ENCODE peak calls at places on chromosomes 4 and X, in nine cellular contexts. M, O, A, X, Y, G, J, C and F are unnamed samples.

GRCh38 chr4:102438873-102439614 is 62.1 kb upstream of the NFKB1 start:
- DNase-seq in M (no peak), O (no peak), A (no peak), X (peak; percentile 99), Y (no peak), G (no peak), J (no peak), C (no peak), F (no peak)

GRCh38 chrX:41076742-41077141 is 8.5 kb upstream of the USP9X start:
- DNase-seq in M (no peak), O (no peak), A (no peak), X (no peak), Y (no peak), G (no peak), J (no peak), C (no peak), F (no peak)

GRCh38 chr4:145898926-145899531 is 39.6 kb downstream of the ZNF827 start:
- DNase-seq in M (no peak), O (no peak), A (no peak), X (no peak), Y (no peak), G (no peak), J (no peak), C (no peak), F (no peak)

GRCh38 chr4:90095000-90095399 is 32.2 kb upstream of the CCSER1 start:
- DNase-seq in M (no peak), O (no peak), A (no peak), X (no peak), Y (no peak), G (no peak), J (no peak), C (no peak), F (no peak)

GRCh38 chrX:69616520-69617203 is 749 bp downstream of the EDA start:
- DNase-seq in M (no peak), O (peak; percentile 11), A (peak; percentile 1), X (peak; percentile 10), Y (no peak), G (no peak), J (peak; percentile 29), C (no peak), F (no peak)

GRCh38 chr4:106809083-106809482 is 227.0 kb downstream of the DKK2 start:
- DNase-seq in M (no peak), O (no peak), A (no peak), X (peak; percentile 75), Y (no peak), G (no peak), J (no peak), C (no peak), F (no peak)

GRCh38 chr4:88779431-88779830 is 81.8 kb upstream of the NAP1L5 start:
- DNase-seq in M (no peak), O (no peak), A (no peak), X (peak; percentile 47), Y (no peak), G (no peak), J (no peak), C (no peak), F (no peak)

GRCh38 chr4:108527729-108528128 is 92.6 kb upstream of the RPL34 start:
- DNase-seq in M (no peak), O (no peak), A (no peak), X (no peak), Y (no peak), G (no peak), J (no peak), C (no peak), F (no peak)

GRCh38 chr4:159267023-159267939 is 164.4 kb downstream of the RAPGEF2 start:
- DNase-seq in M (no peak), O (no peak), A (no peak), X (peak; percentile 46), Y (no peak), G (no peak), J (no peak), C (no peak), F (no peak)

GRCh38 chr4:896216-896615 is 35.9 kb downstream of the GAK start:
- DNase-seq in M (no peak), O (no peak), A (no peak), X (no peak), Y (no peak), G (no peak), J (no peak), C (no peak), F (no peak)
- TF ChIP-seq CTCF in M (no peak), O (no peak), A (no peak), X (no peak), Y (no peak), G (no peak), J (no peak), C (peak; percentile 43), F (no peak)

DNA sequence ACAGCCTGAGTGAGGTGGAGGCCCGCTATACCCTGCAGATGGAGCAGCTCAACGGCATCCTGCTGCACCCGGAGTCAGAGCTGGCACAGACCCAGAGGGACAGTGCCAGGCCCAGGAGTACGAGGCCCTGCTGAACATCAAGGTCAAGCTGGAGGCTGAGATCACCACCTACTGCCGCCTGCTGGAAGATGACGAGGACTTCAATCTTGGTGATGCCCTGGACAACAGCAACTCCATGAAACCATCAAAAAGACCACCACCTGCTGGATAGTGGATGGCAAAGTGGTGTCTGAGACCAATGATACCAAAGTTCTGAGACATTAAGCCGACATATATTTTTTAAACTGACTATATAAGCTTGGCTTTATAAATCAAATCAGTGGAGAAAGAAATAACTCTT is 73.3 kb upstream of the HHIP start:
- DNase-seq in M (no peak), O (no peak), A (no peak), X (no peak), Y (no peak), G (no peak), J (no peak), C (no peak), F (no peak)
- TF ChIP-seq CTCF in M (no peak), O (no peak), A (peak; percentile 48), X (no peak), Y (peak; percentile 16), G (no peak), J (no peak), C (peak; percentile 31), F (no peak)

DNA sequence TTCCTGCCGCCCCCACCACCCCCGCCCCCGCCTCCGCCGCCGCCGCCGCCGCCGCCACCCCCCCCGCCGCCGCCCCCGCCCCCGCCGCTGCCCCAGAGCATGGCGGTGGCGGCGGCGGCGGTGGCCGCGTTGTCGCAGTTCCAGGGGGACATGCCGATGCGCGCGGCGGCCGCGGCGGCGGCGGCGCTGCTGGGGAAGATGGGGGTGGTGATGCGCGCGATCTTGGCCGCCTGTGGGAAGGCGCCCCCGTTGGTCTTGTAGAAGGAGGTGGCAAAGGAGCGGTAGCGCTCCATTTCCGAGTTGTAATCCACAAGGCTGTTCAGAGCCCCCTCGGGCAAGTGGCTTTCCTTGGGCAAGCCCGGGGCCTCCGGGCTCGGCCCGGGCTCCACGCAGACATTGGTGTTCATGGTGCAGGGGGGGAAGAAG is 3.3 kb downstream of the CXXC4 start:
- DNase-seq in M (no peak), O (peak; percentile 69), A (peak; percentile 88), X (peak; percentile 16), Y (peak; percentile 61), G (peak; percentile 54), J (peak; percentile 27), C (no peak), F (peak; percentile 51)
- TF ChIP-seq CTCF in M (no peak), O (no peak), A (peak; percentile 30), X (no peak), Y (no peak), G (no peak), J (no peak), C (no peak), F (no peak)

GRCh38 chr4:80592950-80593349 is 257.4 kb downstream of the CFAP299 start:
- DNase-seq in M (no peak), O (no peak), A (no peak), X (no peak), Y (peak; percentile 6), G (no peak), J (no peak), C (peak; percentile 40), F (peak; percentile 11)
- TF ChIP-seq CTCF in M (peak; percentile 17), O (peak; percentile 31), A (peak; percentile 40), X (no peak), Y (no peak), G (no peak), J (no peak), C (peak; percentile 68), F (no peak)

DNA sequence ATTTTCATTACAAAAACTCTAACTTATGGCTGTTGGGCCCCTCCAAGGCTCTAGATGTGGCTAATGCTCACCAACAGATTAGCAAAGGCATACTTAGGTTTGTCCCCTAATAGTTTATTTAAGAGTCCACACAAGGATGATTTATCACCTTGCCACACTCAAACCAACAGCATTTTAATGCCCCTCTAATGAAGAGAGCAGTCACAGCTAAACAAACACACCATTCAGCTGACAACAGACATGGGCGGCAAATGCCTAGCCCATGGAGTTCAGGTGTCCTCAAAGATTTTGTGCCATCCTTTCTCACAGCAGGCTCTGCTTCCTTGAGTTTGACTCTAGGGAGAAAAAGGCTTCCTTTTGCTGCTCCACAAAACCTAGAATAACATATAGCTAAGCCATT is 61.8 kb upstream of the CITED1 start:
- DNase-seq in M (no peak), O (no peak), A (no peak), X (no peak), Y (no peak), G (no peak), J (no peak), C (no peak), F (no peak)
- TF ChIP-seq CTCF in M (no peak), O (no peak), A (no peak), X (no peak), Y (no peak), G (no peak), J (no peak), C (no peak), F (no peak)

GRCh38 chr4:95158626-95159025 is 390.1 kb downstream of the UNC5C start:
- DNase-seq in M (no peak), O (no peak), A (no peak), X (no peak), Y (no peak), G (no peak), J (no peak), C (no peak), F (no peak)

GRCh38 chr4:95158045-95158444 is 390.7 kb downstream of the UNC5C start:
- DNase-seq in M (no peak), O (no peak), A (no peak), X (no peak), Y (no peak), G (no peak), J (no peak), C (no peak), F (no peak)

GRCh38 chr4:95156452-95156765 is 392.4 kb downstream of the UNC5C start:
- DNase-seq in M (no peak), O (no peak), A (no peak), X (no peak), Y (no peak), G (no peak), J (no peak), C (no peak), F (no peak)

GRCh38 chr4:95161781-95162469 is 386.8 kb downstream of the UNC5C start:
- DNase-seq in M (no peak), O (no peak), A (no peak), X (no peak), Y (no peak), G (no peak), J (no peak), C (no peak), F (no peak)

GRCh38 chr4:95159384-95159783 is 389.4 kb downstream of the UNC5C start:
- DNase-seq in M (no peak), O (no peak), A (no peak), X (no peak), Y (no peak), G (no peak), J (no peak), C (no peak), F (no peak)
- TF ChIP-seq CTCF in M (no peak), O (no peak), A (no peak), X (no peak), Y (no peak), G (no peak), J (no peak), C (no peak), F (no peak)